ENCODE peak calls at places on chromosome 14, in ten cellular contexts. P, K, H, D, X, G, V, R, B and N are unnamed samples. For H3K36me3, the result is how much of the 10 kb centered on the place peaks cover.

GRCh38 chr14:95585971-95586620 is 51.2 kb downstream of the GLRX5 start:
- DNase-seq in P (no peak), K (no peak), H (no peak), D (no peak), X (no peak), G (no peak), V (no peak), R (no peak), B (no peak), N (no peak)

GRCh38 chr14:99564256-99564902 is 39.6 kb downstream of the CCDC85C start:
- DNase-seq in P (no peak), K (no peak), H (no peak), D (no peak), X (no peak), G (no peak), V (no peak), R (no peak), B (peak), N (no peak)

GRCh38 chr14:21057803-21058675 is at the start of gene RNASE8:
- DNase-seq in P (no peak), K (no peak), H (no peak), D (no peak), X (no peak), G (no peak), V (no peak), R (no peak), B (no peak), N (no peak)

GRCh38 chr14:34324363-34324795 is 137.7 kb downstream of the SPTSSA start:
- DNase-seq in P (no peak), K (peak), H (peak), D (peak), X (peak), G (peak), V (no peak), R (peak), B (peak), N (no peak)

GRCh38 chr14:63949696-63950095 is 96.9 kb downstream of the SYNE2 start:
- DNase-seq in P (no peak), K (no peak), H (no peak), D (no peak), X (no peak), G (no peak), V (no peak), R (no peak), B (no peak), N (no peak)

GRCh38 chr14:72576258-72576657 is 317.6 kb downstream of the DPF3 start:
- DNase-seq in P (no peak), K (no peak), H (no peak), D (no peak), X (no peak), G (no peak), V (no peak), R (no peak), B (no peak), N (no peak)

GRCh38 chr14:82387699-82388098 is 854.0 kb upstream of the SEL1L start:
- DNase-seq in P (no peak), K (no peak), H (no peak), D (no peak), X (no peak), G (no peak), V (no peak), R (no peak), B (peak), N (no peak)

GRCh38 chr14:105281354-105282097 is 19.3 kb downstream of the BRF1 start:
- DNase-seq in P (no peak), K (peak), H (peak), D (peak), X (peak), G (no peak), V (no peak), R (no peak), B (peak), N (no peak)

GRCh38 chr14:64861916-64862315 is 17.8 kb downstream of the SPTB start:
- DNase-seq in P (no peak), K (no peak), H (no peak), D (peak), X (peak), G (no peak), V (no peak), R (no peak), B (no peak), N (no peak)

GRCh38 chr14:20732477-20732876 is 13.2 kb upstream of the EDDM3A start:
- DNase-seq in P (no peak), K (no peak), H (no peak), D (peak), X (no peak), G (no peak), V (no peak), R (no peak), B (no peak), N (no peak)

GRCh38 chr14:50303744-50304471 is 8.1 kb downstream of the L2HGDH start:
- DNase-seq in P (peak), K (no peak), H (peak), D (no peak), X (no peak), G (no peak), V (no peak), R (no peak), B (peak), N (no peak)

GRCh38 chr14:74237441-74237840 is 1.8 kb upstream of the VSX2 start:
- DNase-seq in P (no peak), K (no peak), H (no peak), D (no peak), X (no peak), G (no peak), V (no peak), R (no peak), B (no peak), N (no peak)

GRCh38 chr14:74826574-74826973 is 49.4 kb downstream of the PROX2 start:
- DNase-seq in P (no peak), K (no peak), H (no peak), D (peak), X (no peak), G (no peak), V (no peak), R (no peak), B (no peak), N (no peak)

GRCh38 chr14:34000396-34000795 is 49.5 kb upstream of the EGLN3 start:
- DNase-seq in P (no peak), K (no peak), H (peak), D (no peak), X (no peak), G (no peak), V (no peak), R (no peak), B (no peak), N (no peak)

GRCh38 chr14:31229009-31229408 is 21.4 kb upstream of the HECTD1 start:
- DNase-seq in P (no peak), K (no peak), H (no peak), D (no peak), X (no peak), G (no peak), V (no peak), R (no peak), B (no peak), N (peak)

GRCh38 chr14:31228533-31228932 is 20.9 kb upstream of the HECTD1 start:
- DNase-seq in P (no peak), K (no peak), H (no peak), D (no peak), X (no peak), G (no peak), V (no peak), R (no peak), B (no peak), N (no peak)

GRCh38 chr14:31232081-31232480 is 24.5 kb upstream of the HECTD1 start:
- DNase-seq in P (no peak), K (no peak), H (no peak), D (no peak), X (no peak), G (peak), V (no peak), R (no peak), B (no peak), N (no peak)

GRCh38 chr14:31230559-31230958 is 23.0 kb upstream of the HECTD1 start:
- DNase-seq in P (no peak), K (no peak), H (no peak), D (no peak), X (no peak), G (no peak), V (no peak), R (no peak), B (no peak), N (no peak)

DNA sequence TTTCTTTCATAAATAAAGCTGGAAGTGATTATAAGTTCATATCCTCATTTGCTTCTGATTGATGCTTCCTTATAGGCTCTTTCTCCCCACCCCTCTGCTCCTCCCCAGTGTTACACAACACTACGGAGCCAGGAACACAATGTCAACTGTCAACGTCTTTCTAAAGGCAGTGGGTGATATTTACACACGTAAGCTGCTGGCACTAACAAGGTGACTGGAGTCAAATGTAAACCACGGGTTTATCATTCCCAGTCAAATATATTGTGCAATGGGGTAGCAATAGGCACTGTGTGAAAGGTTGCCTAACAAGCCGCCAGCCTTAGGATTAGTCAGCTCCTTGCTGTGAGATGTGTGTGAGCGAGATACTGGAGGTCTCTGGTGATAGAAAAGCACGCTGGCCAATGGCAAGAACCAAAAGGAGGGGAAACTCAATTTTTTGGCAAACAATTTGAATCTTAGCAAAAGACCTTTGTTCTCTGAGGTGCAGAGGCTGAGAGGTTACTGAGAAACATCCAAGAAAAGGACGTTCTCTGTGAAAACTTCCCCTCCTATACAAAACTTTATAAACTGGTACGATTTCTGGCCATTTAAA is 22.1 kb upstream of the HECTD1 start:
- DNase-seq in P (peak), K (no peak), H (peak), D (peak), X (peak), G (peak), V (peak), R (peak), B (peak), N (no peak)
- TF ChIP-seq CTCF in P (no peak), K (no peak), H (no peak), D (no peak), X (no peak), G (no peak), V (no peak), R (no peak), B (no peak), N (no peak)

DNA sequence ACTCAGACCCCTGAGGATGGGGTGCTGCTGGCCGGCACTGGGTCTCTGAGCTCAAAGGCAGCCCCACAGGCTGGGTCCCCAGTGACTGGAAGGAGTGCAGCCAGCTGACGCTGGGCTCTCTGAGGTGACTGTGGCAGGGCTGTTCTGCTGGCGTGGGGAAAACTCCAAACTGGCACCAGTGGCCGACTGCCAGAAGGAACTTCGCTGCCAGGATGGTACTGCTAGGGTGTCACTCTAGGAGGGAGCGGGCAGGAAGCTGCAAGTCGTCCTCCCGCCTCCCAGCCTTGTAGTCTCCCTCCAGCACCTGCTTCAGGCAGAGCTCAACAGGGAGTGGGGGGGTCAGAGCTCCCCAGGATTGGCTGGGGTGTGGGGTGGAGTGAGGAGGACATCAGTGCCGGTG is 41.3 kb downstream of the CDC42BPB start:
- DNase-seq in P (no peak), K (no peak), H (no peak), D (no peak), X (no peak), G (no peak), V (no peak), R (no peak), B (peak), N (no peak)
- H3K36me3 ChIP-seq in P (under half), K (under half), H (under half), D (under half), X (under half), G (under half), V (under half), R (under half), B (under half), N (under half)

GRCh38 chr14:66403183-66403582 is 83.0 kb upstream of the CCDC196 start:
- DNase-seq in P (no peak), K (peak), H (peak), D (peak), X (peak), G (no peak), V (no peak), R (no peak), B (no peak), N (peak)
- TF ChIP-seq CTCF in P (peak), K (peak), H (peak), D (peak), X (peak), G (peak), V (no peak), R (peak), B (peak), N (peak)

GRCh38 chr14:31323419-31323818 is 96.9 kb downstream of the HEATR5A start:
- DNase-seq in P (no peak), K (no peak), H (no peak), D (no peak), X (no peak), G (no peak), V (no peak), R (no peak), B (no peak), N (no peak)
- H3K36me3 ChIP-seq in P (under half), K (under half), H (under half), D (under half), X (under half), G (under half), V (under half), R (under half), B (under half), N (under half)

GRCh38 chr14:57578427-57579220 is 85.0 kb upstream of the CCDC198 start:
- DNase-seq in P (no peak), K (no peak), H (no peak), D (no peak), X (no peak), G (no peak), V (no peak), R (no peak), B (no peak), N (no peak)

GRCh38 chr14:57573193-57573592 is 79.5 kb upstream of the CCDC198 start:
- DNase-seq in P (no peak), K (no peak), H (no peak), D (no peak), X (no peak), G (no peak), V (no peak), R (no peak), B (no peak), N (no peak)

GRCh38 chr14:57575482-57575881 is 81.8 kb upstream of the CCDC198 start:
- DNase-seq in P (no peak), K (no peak), H (no peak), D (no peak), X (peak), G (no peak), V (no peak), R (no peak), B (no peak), N (no peak)

GRCh38 chr14:57574617-57575288 is 81.1 kb upstream of the CCDC198 start:
- DNase-seq in P (no peak), K (no peak), H (peak), D (peak), X (no peak), G (no peak), V (no peak), R (no peak), B (peak), N (no peak)

GRCh38 chr14:57576498-57576897 is 82.8 kb upstream of the CCDC198 start:
- DNase-seq in P (no peak), K (no peak), H (no peak), D (no peak), X (no peak), G (no peak), V (no peak), R (no peak), B (no peak), N (no peak)
- TF ChIP-seq CTCF in P (no peak), K (no peak), H (no peak), D (no peak), X (no peak), G (no peak), V (no peak), R (no peak), B (no peak), N (no peak)